ENCODE peak calls at places on chromosomes 11 and 22, in five cellular contexts. X is CD4-positive, alpha-beta memory T cell; B is tibial artery; M is adipocyte; R is HepG2. N is an unnamed sample.

GRCh38 chr11:121576531-121576930 is 123.8 kb upstream of the SORL1-AS1 start:
- DNase-seq in X (no peak), B (peak; percentile 68), M (no peak), R (no peak), N (no peak)

GRCh38 chr11:91664521-91664920 is 560.1 kb upstream of the FAT3 start:
- DNase-seq in X (no peak), B (no peak), M (no peak), R (no peak), N (no peak)

GRCh38 chr11:63958013-63958412 is 16.4 kb upstream of the COX8A start:
- DNase-seq in X (no peak), B (no peak), M (no peak), R (no peak), N (no peak)

GRCh38 chr11:101127699-101128570 is 1.7 kb downstream of the PGR start:
- DNase-seq in X (peak; percentile 17), B (peak; percentile 47), M (peak; percentile 9), R (no peak), N (no peak)

GRCh38 chr22:30535182-30535581 is 11.4 kb downstream of the SEC14L6 start:
- DNase-seq in X (no peak), B (no peak), M (no peak), R (no peak), N (no peak)

GRCh38 chr22:29757096-29757495 is 9.7 kb downstream of the ZMAT5 start:
- DNase-seq in X (no peak), B (no peak), M (no peak), R (no peak), N (no peak)

GRCh38 chr11:1744879-1745700 is 5.3 kb downstream of the IFITM10 start:
- DNase-seq in X (no peak), B (no peak), M (no peak), R (no peak), N (no peak)

GRCh38 chr11:70191495-70192140 is 11.5 kb upstream of the FADD start:
- DNase-seq in X (no peak), B (peak; percentile 62), M (peak; percentile 87), R (peak; percentile 52), N (peak; percentile 25)

GRCh38 chr11:43947003-43947500 is 4.6 kb downstream of the C11orf96 start:
- DNase-seq in X (no peak), B (peak; percentile 70), M (no peak), R (peak; percentile 27), N (no peak)

GRCh38 chr22:37601540-37602442 is 6.8 kb upstream of the GGA1 start:
- DNase-seq in X (no peak), B (no peak), M (peak; percentile 29), R (peak; percentile 91), N (no peak)

GRCh38 chr11:128052912-128053641 is 534.3 kb downstream of the ETS1 start:
- DNase-seq in X (no peak), B (no peak), M (peak; percentile 79), R (no peak), N (no peak)

GRCh38 chr11:131665344-131665968 is 295.0 kb downstream of the NTM start:
- DNase-seq in X (no peak), B (no peak), M (no peak), R (no peak), N (no peak)

GRCh38 chr11:77728203-77728786 is 90.7 kb upstream of the CLNS1A start:
- DNase-seq in X (no peak), B (no peak), M (no peak), R (no peak), N (no peak)

GRCh38 chr11:58958500-58958899 is 19.2 kb downstream of the GLYATL1 start:
- DNase-seq in X (no peak), B (peak; percentile 34), M (peak; percentile 21), R (peak; percentile 23), N (no peak)

GRCh38 chr22:19212302-19212870 is 33.9 kb upstream of the SLC25A1 start:
- DNase-seq in X (no peak), B (no peak), M (no peak), R (no peak), N (no peak)

GRCh38 chr11:104623518-104623917 is 274.7 kb downstream of the CASP12 start:
- DNase-seq in X (no peak), B (no peak), M (peak; percentile 49), R (no peak), N (no peak)

GRCh38 chr11:130769782-130770565 is 146.3 kb downstream of the SNX19 start:
- DNase-seq in X (no peak), B (no peak), M (no peak), R (no peak), N (no peak)

GRCh38 chr11:67299471-67300191 is 3.7 kb upstream of the SSH3 start:
- DNase-seq in X (peak; percentile 22), B (peak; percentile 14), M (no peak), R (no peak), N (no peak)

GRCh38 chr11:96337541-96338530 is 5.2 kb downstream of the MAML2 start:
- DNase-seq in X (peak; percentile 61), B (peak; percentile 38), M (peak; percentile 78), R (no peak), N (no peak)

GRCh38 chr22:39665229-39665628 is 94.7 kb downstream of the CACNA1I start:
- DNase-seq in X (no peak), B (no peak), M (no peak), R (no peak), N (no peak)

GRCh38 chr22:37244114-37244921 is at the start of gene RAC2:
- DNase-seq in X (peak; percentile 94), B (peak; percentile 56), M (no peak), R (no peak), N (peak; percentile 83)

GRCh38 chr22:50016988-50017700 is 4.6 kb upstream of the IL17REL start:
- DNase-seq in X (peak; percentile 81), B (no peak), M (no peak), R (no peak), N (no peak)

GRCh38 chr11:66277475-66278391 is at the start of gene CNIH2:
- DNase-seq in X (peak; percentile 54), B (no peak), M (peak; percentile 68), R (no peak), N (peak; percentile 52)

GRCh38 chr22:43862074-43862881 is at the start of gene SULT4A1:
- DNase-seq in X (no peak), B (no peak), M (peak; percentile 9), R (no peak), N (no peak)

GRCh38 chr22:31944700-31945477 is 554 bp downstream of the YWHAH start:
- DNase-seq in X (peak; percentile 55), B (peak; percentile 31), M (peak; percentile 62), R (no peak), N (peak; percentile 21)

GRCh38 chr11:73040046-73040445 is 102.1 kb downstream of the FCHSD2 start:
- DNase-seq in X (no peak), B (no peak), M (no peak), R (no peak), N (no peak)

GRCh38 chr11:28461338-28461737 is 353.1 kb downstream of the METTL15 start:
- DNase-seq in X (no peak), B (no peak), M (peak; percentile 64), R (no peak), N (no peak)

GRCh38 chr11:456533-456932 is 6.5 kb downstream of the PTDSS2 start:
- DNase-seq in X (peak; percentile 68), B (no peak), M (no peak), R (no peak), N (no peak)

GRCh38 chr11:2265396-2265795 is 5.0 kb downstream of the ASCL2 start:
- DNase-seq in X (no peak), B (no peak), M (no peak), R (no peak), N (no peak)

GRCh38 chr11:100612766-100613165 is 74.3 kb upstream of the ARHGAP42 start:
- DNase-seq in X (no peak), B (no peak), M (no peak), R (no peak), N (no peak)

GRCh38 chr11:106480581-106481185 is 403.2 kb downstream of the AASDHPPT start:
- DNase-seq in X (no peak), B (no peak), M (peak; percentile 61), R (peak; percentile 12), N (no peak)

GRCh38 chr22:39375646-39376045 is 23.9 kb upstream of the TAB1 start:
- DNase-seq in X (no peak), B (no peak), M (no peak), R (no peak), N (no peak)

GRCh38 chr11:107508858-107509244 is 51.2 kb upstream of the CWF19L2 start:
- DNase-seq in X (no peak), B (no peak), M (no peak), R (no peak), N (no peak)

GRCh38 chr11:10498426-10499250 is 42.3 kb downstream of the RNF141 start:
- DNase-seq in X (no peak), B (no peak), M (no peak), R (no peak), N (no peak)

GRCh38 chr22:30235687-30236170 is 10.8 kb downstream of the LIF start:
- DNase-seq in X (no peak), B (no peak), M (peak; percentile 77), R (no peak), N (no peak)

GRCh38 chr22:20046730-20047129 is 25.8 kb downstream of the TANGO2 start:
- DNase-seq in X (no peak), B (no peak), M (no peak), R (no peak), N (no peak)

GRCh38 chr11:64447717-64448598 is 89.0 kb downstream of the RPS6KA4 start:
- DNase-seq in X (no peak), B (peak; percentile 70), M (peak; percentile 58), R (no peak), N (no peak)

DNA sequence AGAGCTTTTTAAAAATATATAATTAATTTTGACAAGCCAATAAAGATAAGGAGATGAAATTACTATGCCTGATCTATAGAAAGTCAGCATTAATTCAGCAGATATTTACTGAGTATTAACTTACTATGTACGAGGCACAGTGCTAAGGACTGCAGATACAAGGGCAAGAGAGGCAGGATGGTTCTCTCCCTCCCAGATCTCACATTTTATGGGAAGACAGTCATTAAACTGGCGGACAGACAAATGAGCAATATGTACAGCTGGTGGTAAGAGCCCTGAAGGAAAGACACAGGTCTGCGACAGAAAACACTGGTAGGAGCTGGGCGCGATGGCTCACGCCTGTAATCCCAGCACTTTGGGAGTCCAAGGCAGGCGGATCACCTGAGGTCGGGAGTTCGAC is 36.8 kb downstream of the MCHR1 start:
- DNase-seq in X (no peak), B (no peak), M (no peak), R (no peak), N (no peak)
- H3K9me3 ChIP-seq in X (no peaks in the 10 kb centered on the region), B (no peaks in the 10 kb centered on the region), M (no peaks in the 10 kb centered on the region), R (no peaks in the 10 kb centered on the region), N (no peaks in the 10 kb centered on the region)

GRCh38 chr22:47734511-47734910 is 972.1 kb downstream of the TBC1D22A start:
- DNase-seq in X (no peak), B (no peak), M (no peak), R (no peak), N (no peak)
- H3K9me3 ChIP-seq in X (no peaks in the 10 kb centered on the region), B (no peaks in the 10 kb centered on the region), M (no peaks in the 10 kb centered on the region), R (peaks cover 7% of the 10 kb centered on the region), N (no peaks in the 10 kb centered on the region)

GRCh38 chr22:48307941-48308340 is 1519.7 kb downstream of the BRD1 start:
- DNase-seq in X (no peak), B (no peak), M (no peak), R (no peak), N (no peak)
- H3K9me3 ChIP-seq in X (no peaks in the 10 kb centered on the region), B (peaks cover 6% of the 10 kb centered on the region), M (peaks cover 15% of the 10 kb centered on the region), R (peaks cover 14% of the 10 kb centered on the region), N (no peaks in the 10 kb centered on the region)

DNA sequence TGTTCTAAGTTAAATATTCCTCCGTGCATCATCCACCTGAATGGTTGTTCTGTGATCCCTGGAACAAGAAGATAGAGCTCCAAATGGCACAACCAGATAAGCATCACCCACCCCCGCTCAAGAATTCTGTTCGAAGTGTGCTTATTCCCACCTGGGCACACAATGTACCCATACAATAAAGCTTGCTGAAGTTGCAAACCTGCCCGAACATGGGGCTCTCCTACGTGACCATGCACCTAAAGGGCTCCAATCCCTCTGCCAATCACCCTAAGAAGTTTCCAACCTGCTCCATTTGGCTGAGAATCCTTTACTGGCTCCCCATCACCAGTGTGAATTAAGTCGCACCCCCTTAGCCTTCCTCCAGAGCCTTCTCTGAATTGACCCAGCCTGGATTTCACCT is 1157.4 kb downstream of the TBC1D22A start:
- DNase-seq in X (no peak), B (no peak), M (no peak), R (no peak), N (no peak)
- H3K9me3 ChIP-seq in X (no peaks in the 10 kb centered on the region), B (peaks cover 5% of the 10 kb centered on the region), M (peaks cover 9% of the 10 kb centered on the region), R (no peaks in the 10 kb centered on the region), N (no peaks in the 10 kb centered on the region)